ENCODE peak calls at places on chromosomes 11 and 22, in five cellular contexts. T is fibroblast of lung; J is fibroblast of villous mesenchyme; M is stimulated activated CD4-positive, alpha-beta T cell treated with anti-CD3 and anti-CD28 coated beads, Interleukin-12 subunit alpha, Interleukin-12 subunit beta, amount 100 ng/mL, for 4 hours; D is M059J. A is an unnamed sample.

GRCh38 chr22:28904211-28904808 is 20.9 kb downstream of the ZNRF3 start:
- DNase-seq in T (peak), J (peak), M (no peak), D (peak), A (no peak)

GRCh38 chr22:34966980-34967379 is 99.0 kb upstream of the ISX start:
- DNase-seq in T (no peak), J (no peak), M (no peak), D (peak), A (no peak)

GRCh38 chr11:104614117-104614716 is 284.0 kb downstream of the CASP12 start:
- DNase-seq in T (no peak), J (no peak), M (no peak), D (no peak), A (no peak)

GRCh38 chr22:31296258-31296657 is 4.0 kb upstream of the PIK3IP1 start:
- DNase-seq in T (peak), J (peak), M (no peak), D (no peak), A (peak)

GRCh38 chr11:94885133-94885532 is 88.2 kb downstream of the CWC15 start:
- DNase-seq in T (no peak), J (no peak), M (no peak), D (peak), A (no peak)

GRCh38 chr22:19361501-19362103 is 69.9 kb downstream of the HIRA start:
- DNase-seq in T (no peak), J (no peak), M (no peak), D (no peak), A (no peak)

GRCh38 chr11:108865411-108865810 is 200.5 kb downstream of the DDX10 start:
- DNase-seq in T (no peak), J (no peak), M (no peak), D (no peak), A (peak)

GRCh38 chr11:127238321-127238720 is 237.8 kb upstream of the KIRREL3 start:
- DNase-seq in T (no peak), J (no peak), M (no peak), D (no peak), A (no peak)

GRCh38 chr11:26578998-26579635 is 7.1 kb upstream of the MUC15 start:
- DNase-seq in T (peak), J (peak), M (no peak), D (no peak), A (peak)

GRCh38 chr22:28381427-28382167 is 298.0 kb downstream of the TTC28 start:
- DNase-seq in T (peak), J (no peak), M (no peak), D (peak), A (peak)

GRCh38 chr11:75351541-75352416 is at the start of gene ARRB1:
- DNase-seq in T (peak), J (peak), M (peak), D (peak), A (peak)

GRCh38 chr11:118056806-118057205 is 20.1 kb upstream of the TMPRSS4 start:
- DNase-seq in T (no peak), J (no peak), M (no peak), D (no peak), A (no peak)

GRCh38 chr11:17633987-17634775 is 85.2 kb upstream of the MYOD1 start:
- DNase-seq in T (no peak), J (no peak), M (no peak), D (no peak), A (no peak)

GRCh38 chr22:22614065-22614464 is 30.3 kb upstream of the GGTLC2 start:
- DNase-seq in T (no peak), J (no peak), M (no peak), D (no peak), A (no peak)

GRCh38 chr11:34419158-34419557 is 19.6 kb upstream of the CAT start:
- DNase-seq in T (no peak), J (no peak), M (no peak), D (no peak), A (no peak)